ENCODE peak calls at places on chromosome 22, in ten cellular contexts. T is heart left ventricle, G is DND-41, F is adrenal gland, N is lower lobe of right lung, H is left lung, S is OCI-LY7, J is spleen, Q is MM.1S, W is colonic mucosa. O is an unnamed sample. For H3K36me3, the result is how much of the 10 kb centered on the place peaks cover.

GRCh38 chr22:21761086-21761485 is 25.5 kb upstream of the YPEL1 start:
- DNase-seq in T (no peak), G (no peak), F (no peak), N (no peak), H (no peak), S (no peak), J (no peak), Q (no peak), W (no peak), O (no peak)

GRCh38 chr22:47587361-47587760 is 824.9 kb downstream of the TBC1D22A start:
- DNase-seq in T (no peak), G (no peak), F (no peak), N (no peak), H (no peak), S (no peak), J (no peak), Q (no peak), W (no peak), O (no peak)

GRCh38 chr22:30561402-30562154 is 12.9 kb downstream of the GAL3ST1 start:
- DNase-seq in T (no peak), G (no peak), F (no peak), N (no peak), H (no peak), S (no peak), J (no peak), Q (no peak), W (no peak), O (no peak)

GRCh38 chr22:48488149-48488551 is 1339.5 kb downstream of the BRD1 start:
- DNase-seq in T (peak), G (no peak), F (no peak), N (no peak), H (no peak), S (peak), J (peak), Q (peak), W (no peak), O (no peak)

GRCh38 chr22:32177221-32177765 is 18.2 kb upstream of the C22orf42 start:
- DNase-seq in T (no peak), G (no peak), F (no peak), N (no peak), H (no peak), S (no peak), J (no peak), Q (no peak), W (no peak), O (no peak)

GRCh38 chr22:35589071-35589735 is 27.9 kb downstream of the MB start:
- DNase-seq in T (no peak), G (no peak), F (peak), N (no peak), H (peak), S (no peak), J (no peak), Q (no peak), W (no peak), O (peak)

GRCh38 chr22:43206515-43207161 is 19.7 kb upstream of the TTLL12 start:
- DNase-seq in T (no peak), G (no peak), F (no peak), N (peak), H (no peak), S (no peak), J (no peak), Q (no peak), W (no peak), O (no peak)

GRCh38 chr22:19873138-19873959 is 18.7 kb upstream of the GNB1L start:
- DNase-seq in T (no peak), G (no peak), F (no peak), N (peak), H (peak), S (no peak), J (peak), Q (no peak), W (peak), O (no peak)

GRCh38 chr22:47596176-47596690 is 833.8 kb downstream of the TBC1D22A start:
- DNase-seq in T (no peak), G (no peak), F (no peak), N (no peak), H (no peak), S (no peak), J (no peak), Q (no peak), W (no peak), O (no peak)

GRCh38 chr22:48577014-48577690 is 1250.5 kb downstream of the BRD1 start:
- DNase-seq in T (no peak), G (no peak), F (no peak), N (peak), H (no peak), S (no peak), J (no peak), Q (no peak), W (no peak), O (peak)

GRCh38 chr22:25900390-25900789 is 158.4 kb downstream of the MYO18B start:
- DNase-seq in T (no peak), G (no peak), F (no peak), N (no peak), H (no peak), S (no peak), J (no peak), Q (no peak), W (no peak), O (no peak)

GRCh38 chr22:25511725-25512124 is 52.8 kb upstream of the GRK3 start:
- DNase-seq in T (no peak), G (no peak), F (no peak), N (no peak), H (no peak), S (no peak), J (no peak), Q (no peak), W (no peak), O (no peak)

GRCh38 chr22:32446321-32446720 is 17.9 kb downstream of the BPIFC start:
- DNase-seq in T (no peak), G (no peak), F (no peak), N (no peak), H (no peak), S (no peak), J (no peak), Q (no peak), W (no peak), O (no peak)

GRCh38 chr22:32985899-32986772 is 72.0 kb downstream of the SYN3 start:
- DNase-seq in T (peak), G (peak), F (peak), N (peak), H (peak), S (peak), J (no peak), Q (peak), W (peak), O (peak)

GRCh38 chr22:26031641-26032040 is 137.6 kb upstream of the SEZ6L start:
- DNase-seq in T (no peak), G (no peak), F (no peak), N (no peak), H (no peak), S (no peak), J (no peak), Q (no peak), W (no peak), O (no peak)

DNA sequence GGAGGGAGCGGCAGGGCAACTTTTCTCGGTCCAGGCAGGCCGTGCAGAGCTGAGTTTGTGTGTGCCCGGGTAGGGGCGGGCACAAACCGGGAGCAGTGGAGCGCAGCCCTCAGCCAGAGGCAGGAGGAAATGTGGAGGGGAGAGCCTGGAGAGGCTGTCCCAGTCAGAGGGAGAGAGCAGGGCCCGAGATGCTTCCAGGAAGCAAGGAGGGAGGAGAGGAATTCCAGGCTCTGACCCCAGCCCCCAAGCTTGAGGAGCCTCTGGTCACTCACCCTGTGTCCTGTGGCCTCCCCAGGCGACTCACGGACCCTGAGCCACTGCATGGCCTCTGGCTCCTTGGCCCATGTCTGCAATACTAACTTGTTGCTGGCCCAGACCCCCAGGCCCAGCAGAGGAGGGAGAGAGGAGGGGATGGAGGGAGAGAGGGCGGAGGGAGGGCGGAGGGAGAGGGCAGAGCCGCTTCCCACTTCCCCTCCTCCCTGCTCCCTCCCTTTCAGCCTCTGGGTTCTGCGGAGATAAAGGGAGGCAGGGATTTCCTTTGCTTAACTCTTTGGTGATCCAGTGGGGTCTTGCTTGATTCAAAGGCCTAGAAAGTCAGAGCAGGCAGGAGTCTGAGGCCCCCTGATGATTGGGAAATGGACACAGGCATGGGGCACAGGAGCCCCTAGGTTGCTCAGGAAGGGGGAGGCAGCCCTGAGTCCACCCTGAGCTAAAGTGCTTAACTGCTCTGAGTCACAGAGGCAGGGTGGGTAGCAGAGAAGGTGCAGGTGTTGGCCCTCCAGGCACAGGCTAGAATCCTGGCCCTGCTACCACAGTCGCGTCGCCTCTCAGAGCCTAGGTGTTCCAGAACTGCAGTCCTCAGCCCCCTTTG is at the start of gene C1QTNF6:
- DNase-seq in T (peak), G (no peak), F (peak), N (peak), H (no peak), S (no peak), J (peak), Q (no peak), W (peak), O (peak)
- H3K4me3 ChIP-seq in T (peak), G (no peak), F (no peak), N (peak), H (peak), S (no peak), J (peak), Q (no peak), W (peak), O (peak)

DNA sequence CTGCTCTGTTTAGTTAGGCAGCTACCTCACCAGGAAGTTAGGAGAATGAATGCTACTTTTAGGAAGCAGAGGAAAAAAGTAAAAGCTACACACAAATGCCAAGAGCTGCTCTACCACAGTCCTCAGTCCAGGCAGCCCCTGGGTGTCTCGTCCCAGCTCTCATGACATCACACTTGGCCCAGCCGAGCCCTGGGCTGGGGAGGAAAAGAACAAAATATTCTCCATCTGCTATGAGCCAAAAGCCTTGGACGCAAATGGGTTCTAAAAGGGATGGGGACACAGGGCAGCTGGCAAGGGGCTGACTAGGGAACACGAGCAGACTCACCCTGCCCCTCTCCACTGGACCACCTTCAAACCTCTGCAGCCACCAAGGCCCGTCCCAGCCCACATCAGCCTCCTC is 26.1 kb downstream of the TMEM184B start:
- DNase-seq in T (peak), G (no peak), F (no peak), N (no peak), H (no peak), S (no peak), J (no peak), Q (no peak), W (no peak), O (no peak)
- H3K27ac ChIP-seq in T (peak), G (no peak), F (no peak), N (peak), H (peak), S (peak), J (no peak), Q (peak), W (no peak), O (no peak)

DNA sequence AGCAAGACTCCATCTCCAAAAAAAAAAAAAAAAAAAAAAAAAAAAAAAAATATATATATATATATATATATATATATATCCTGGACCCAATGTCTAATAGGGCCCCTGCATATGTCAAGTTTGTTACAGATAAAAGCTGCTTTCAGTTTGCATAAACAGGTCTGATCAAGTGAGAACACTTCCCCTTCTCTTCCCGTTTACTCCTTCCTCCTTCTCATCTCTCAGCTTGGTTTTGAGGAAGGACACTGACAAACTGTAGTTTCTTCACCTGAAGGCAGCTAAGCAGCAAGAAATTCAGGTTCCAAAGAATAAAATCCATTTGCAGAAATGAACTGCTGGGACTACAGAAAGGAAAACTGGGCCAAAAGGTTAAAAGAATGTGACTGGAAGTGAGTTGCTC is 11.7 kb downstream of the THOC5 start:
- DNase-seq in T (no peak), G (no peak), F (peak), N (no peak), H (no peak), S (no peak), J (no peak), Q (no peak), W (no peak), O (no peak)
- H3K36me3 ChIP-seq in T (half or more), G (half or more), F (under half), N (half or more), H (half or more), S (half or more), J (half or more), Q (under half), W (under half), O (half or more)

DNA sequence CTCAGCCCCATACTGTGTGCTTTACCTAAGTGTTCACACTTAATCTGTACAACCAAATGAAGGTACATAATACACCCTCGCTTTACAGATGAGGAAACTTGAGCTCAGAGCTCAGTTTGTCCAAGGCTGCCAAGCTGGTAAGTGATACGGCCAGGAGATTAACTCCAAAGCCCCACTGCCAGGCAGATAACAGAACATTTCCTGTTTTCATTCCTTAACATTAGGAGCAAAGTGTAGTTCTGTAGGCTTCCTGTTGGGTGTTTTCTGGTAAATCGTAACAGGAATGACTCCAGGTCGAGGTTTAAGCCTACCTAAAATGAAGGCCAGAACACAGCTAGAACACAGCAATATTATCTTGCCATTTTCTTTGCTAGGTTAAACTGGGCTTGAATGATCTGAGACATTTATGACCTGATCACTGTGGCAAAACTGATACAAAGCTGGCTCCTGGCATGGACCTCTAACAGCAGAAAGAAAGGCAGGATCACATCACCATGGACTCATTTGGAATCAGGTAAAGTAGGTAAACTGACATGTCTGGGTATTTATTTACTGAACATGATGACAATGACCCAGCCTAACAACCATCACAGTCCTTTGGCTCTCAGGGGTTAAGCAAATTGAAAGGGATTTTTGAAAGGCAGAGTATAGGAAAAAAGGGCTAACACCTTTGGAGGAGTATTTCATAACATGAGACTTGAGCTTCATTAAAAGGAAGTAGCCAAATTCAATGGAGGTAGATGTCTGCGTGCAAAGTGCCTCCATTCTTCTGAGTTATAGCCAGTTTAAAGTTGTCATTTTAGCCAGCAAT is 3.9 kb upstream of the NUP50 start:
- DNase-seq in T (no peak), G (no peak), F (peak), N (no peak), H (no peak), S (no peak), J (no peak), Q (no peak), W (peak), O (peak)
- H3K4me3 ChIP-seq in T (no peak), G (no peak), F (no peak), N (no peak), H (no peak), S (no peak), J (no peak), Q (no peak), W (no peak), O (no peak)

GRCh38 chr22:29325356-29325755 is 9.9 kb upstream of the RASL10A start:
- DNase-seq in T (no peak), G (no peak), F (no peak), N (no peak), H (no peak), S (no peak), J (no peak), Q (no peak), W (no peak), O (no peak)
- H3K27ac ChIP-seq in T (no peak), G (no peak), F (no peak), N (no peak), H (no peak), S (no peak), J (no peak), Q (no peak), W (no peak), O (no peak)

DNA sequence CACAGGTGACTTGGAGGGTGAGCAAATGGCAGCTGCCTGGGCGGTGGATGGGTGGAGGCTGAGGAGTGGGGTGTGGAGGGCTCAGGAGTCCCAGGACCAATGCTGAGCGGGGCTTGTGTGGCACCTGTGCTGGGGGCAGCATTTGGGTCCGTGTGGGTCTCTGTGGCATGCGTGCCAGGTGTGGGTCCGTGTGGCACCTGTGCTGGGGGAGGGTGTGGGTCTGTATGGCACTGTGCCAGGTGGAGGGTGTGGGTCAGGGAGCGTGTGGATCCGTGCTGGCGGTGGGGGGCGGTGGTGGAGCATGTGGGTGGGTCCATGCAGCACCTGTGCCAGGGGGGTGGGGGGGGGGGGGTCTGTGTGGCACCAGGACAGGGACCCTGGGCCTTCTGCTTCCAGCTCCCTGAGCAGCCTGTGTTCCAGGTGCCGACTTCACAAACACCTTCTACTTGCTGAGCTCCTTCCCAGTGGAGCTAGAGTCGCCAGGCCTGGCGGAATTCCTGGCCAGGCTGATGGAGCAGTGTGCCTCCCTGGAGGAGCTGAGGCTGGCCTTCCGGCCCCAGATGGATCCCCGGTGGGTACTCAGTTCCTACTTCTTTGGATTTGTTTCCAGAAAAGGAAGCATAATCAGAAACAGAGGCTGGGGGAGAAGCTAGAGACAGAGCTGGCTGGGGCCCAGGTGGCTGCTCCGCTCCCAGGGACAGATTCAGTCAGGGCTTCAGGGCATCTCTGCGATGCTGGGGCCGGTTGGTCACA is 14.7 kb downstream of the SELENOO start:
- DNase-seq in T (no peak), G (no peak), F (no peak), N (peak), H (no peak), S (no peak), J (no peak), Q (no peak), W (no peak), O (no peak)
- H3K36me3 ChIP-seq in T (half or more), G (half or more), F (under half), N (half or more), H (half or more), S (half or more), J (half or more), Q (under half), W (under half), O (under half)

O was measured in cardiac muscle cell.